ENCODE peak calls at places on chromosomes 12 and 14, in five cellular contexts. One of them, this sample, is unnamed.

GRCh38 chr12:51687142-51687935 is 96.3 kb downstream of the SCN8A start:
- DNase-seq in GM12892: no peak
- DNase-seq in ovary: no peak
- DNase-seq in testis: no peak
- DNase-seq in stomach: no peak
- DNase-seq in this sample: no peak

GRCh38 chr14:70350078-70350477 is 9.4 kb downstream of the COX16 start:
- DNase-seq in stomach: no peak
- DNase-seq in testis: peak
- DNase-seq in ovary: no peak
- DNase-seq in GM12892: no peak
- DNase-seq in this sample: no peak

GRCh38 chr14:101737414-101738367 is 23.8 kb upstream of the PPP2R5C start:
- DNase-seq in GM12892: no peak
- DNase-seq in stomach: no peak
- DNase-seq in testis: no peak
- DNase-seq in ovary: no peak
- DNase-seq in this sample: no peak

GRCh38 chr12:52636592-52637258 is 15.3 kb downstream of the KRT2 start:
- DNase-seq in stomach: no peak
- DNase-seq in ovary: no peak
- DNase-seq in testis: no peak
- DNase-seq in GM12892: no peak
- DNase-seq in this sample: no peak

GRCh38 chr12:49345048-49345839 is 1.4 kb upstream of the DNAJC22 start:
- DNase-seq in ovary: peak
- DNase-seq in GM12892: no peak
- DNase-seq in stomach: peak
- DNase-seq in testis: peak
- DNase-seq in this sample: no peak

GRCh38 chr12:116687888-116688287 is 50.0 kb downstream of the SPRING1 start:
- DNase-seq in GM12892: no peak
- DNase-seq in ovary: no peak
- DNase-seq in stomach: no peak
- DNase-seq in testis: peak
- DNase-seq in this sample: peak

GRCh38 chr12:96986883-96987523 is 79.9 kb downstream of the NEDD1 start:
- DNase-seq in ovary: no peak
- DNase-seq in GM12892: no peak
- DNase-seq in stomach: no peak
- DNase-seq in testis: no peak
- DNase-seq in this sample: peak

GRCh38 chr14:96098999-96099335 is 59.8 kb downstream of the C14orf132 start:
- DNase-seq in GM12892: no peak
- DNase-seq in testis: no peak
- DNase-seq in stomach: no peak
- DNase-seq in ovary: no peak
- DNase-seq in this sample: no peak

GRCh38 chr12:40632171-40632570 is 60.1 kb upstream of the CNTN1 start:
- DNase-seq in GM12892: no peak
- DNase-seq in ovary: no peak
- DNase-seq in testis: no peak
- DNase-seq in stomach: no peak
- DNase-seq in this sample: no peak

GRCh38 chr14:25237845-25238244 is 187.9 kb upstream of the STXBP6 start:
- DNase-seq in stomach: no peak
- DNase-seq in ovary: no peak
- DNase-seq in testis: peak
- DNase-seq in GM12892: no peak
- DNase-seq in this sample: no peak

GRCh38 chr12:109626378-109627115 is 53.0 kb downstream of the MVK start:
- DNase-seq in GM12892: no peak
- DNase-seq in testis: no peak
- DNase-seq in stomach: no peak
- DNase-seq in ovary: no peak
- DNase-seq in this sample: no peak

GRCh38 chr12:109331546-109331945 is 16.2 kb upstream of the MYO1H start:
- DNase-seq in stomach: no peak
- DNase-seq in testis: no peak
- DNase-seq in GM12892: no peak
- DNase-seq in ovary: no peak
- DNase-seq in this sample: no peak

GRCh38 chr12:127811988-127812387 is 455.0 kb upstream of the TMEM132C start:
- DNase-seq in GM12892: no peak
- DNase-seq in ovary: no peak
- DNase-seq in stomach: no peak
- DNase-seq in testis: no peak
- DNase-seq in this sample: peak

GRCh38 chr14:35898217-35898775 is 72.2 kb downstream of the BRMS1L start:
- DNase-seq in ovary: no peak
- DNase-seq in stomach: no peak
- DNase-seq in GM12892: no peak
- DNase-seq in testis: no peak
- DNase-seq in this sample: no peak

GRCh38 chr14:104184911-104185499 is 46.6 kb downstream of the KIF26A start:
- DNase-seq in stomach: no peak
- DNase-seq in ovary: no peak
- DNase-seq in testis: no peak
- DNase-seq in GM12892: no peak
- DNase-seq in this sample: peak

GRCh38 chr12:47216150-47216677 is 136.5 kb upstream of the AMIGO2 start:
- DNase-seq in GM12892: no peak
- DNase-seq in stomach: no peak
- DNase-seq in testis: no peak
- DNase-seq in ovary: no peak
- DNase-seq in this sample: no peak

GRCh38 chr14:96198430-96199133 is 6.1 kb upstream of the BDKRB2 start:
- DNase-seq in ovary: no peak
- DNase-seq in GM12892: no peak
- DNase-seq in testis: no peak
- DNase-seq in stomach: no peak
- DNase-seq in this sample: peak

GRCh38 chr14:105911006-105911847 is 384.8 kb downstream of the TMEM121 start:
- DNase-seq in ovary: no peak
- DNase-seq in testis: no peak
- DNase-seq in stomach: no peak
- DNase-seq in GM12892: no peak
- DNase-seq in this sample: no peak

GRCh38 chr12:106079148-106079738 is 59.5 kb downstream of the NUAK1 start:
- DNase-seq in GM12892: no peak
- DNase-seq in ovary: no peak
- DNase-seq in testis: no peak
- DNase-seq in stomach: no peak
- DNase-seq in this sample: no peak

GRCh38 chr14:65237023-65237814 is 134.9 kb upstream of the MAX start:
- DNase-seq in stomach: no peak
- DNase-seq in testis: no peak
- DNase-seq in ovary: no peak
- DNase-seq in GM12892: no peak
- DNase-seq in this sample: no peak

GRCh38 chr14:75427126-75427481 is 718 bp upstream of the JDP2 start:
- DNase-seq in GM12892: no peak
- DNase-seq in testis: no peak
- DNase-seq in ovary: no peak
- DNase-seq in stomach: no peak
- DNase-seq in this sample: no peak

GRCh38 chr12:17334784-17335183 is 728.8 kb upstream of the LMO3 start:
- DNase-seq in stomach: no peak
- DNase-seq in testis: no peak
- DNase-seq in ovary: no peak
- DNase-seq in GM12892: no peak
- DNase-seq in this sample: no peak

GRCh38 chr12:115794659-115795081 is 482.8 kb downstream of the MED13L start:
- DNase-seq in GM12892: no peak
- DNase-seq in ovary: no peak
- DNase-seq in stomach: no peak
- DNase-seq in testis: no peak
- DNase-seq in this sample: no peak

GRCh38 chr14:71713061-71713850 is 219.0 kb upstream of the RGS6 start:
- DNase-seq in ovary: no peak
- DNase-seq in testis: no peak
- DNase-seq in GM12892: no peak
- DNase-seq in stomach: no peak
- DNase-seq in this sample: no peak

GRCh38 chr12:133080619-133081407 is at the start of gene ZNF140:
- DNase-seq in testis: peak
- DNase-seq in ovary: peak
- DNase-seq in stomach: peak
- DNase-seq in GM12892: peak
- DNase-seq in this sample: peak
- TF ChIP-seq POLR2A in testis: peak
- TF ChIP-seq POLR2A in ovary: peak
- TF ChIP-seq POLR2A in stomach: no peak
- TF ChIP-seq POLR2A in GM12892: peak
- TF ChIP-seq POLR2A in this sample: peak

GRCh38 chr12:65823481-65824313 is 586 bp upstream of the HMGA2 start:
- DNase-seq in ovary: peak
- DNase-seq in GM12892: peak
- DNase-seq in testis: peak
- DNase-seq in stomach: peak
- DNase-seq in this sample: peak
- TF ChIP-seq POLR2A in ovary: no peak
- TF ChIP-seq POLR2A in GM12892: no peak
- TF ChIP-seq POLR2A in testis: no peak
- TF ChIP-seq POLR2A in stomach: no peak
- TF ChIP-seq POLR2A in this sample: no peak

GRCh38 chr12:112468041-112468440 is 49.3 kb downstream of the PTPN11 start:
- DNase-seq in stomach: no peak
- DNase-seq in testis: no peak
- DNase-seq in ovary: no peak
- DNase-seq in GM12892: no peak
- DNase-seq in this sample: no peak

GRCh38 chr12:112466835-112467234 is 48.1 kb downstream of the PTPN11 start:
- DNase-seq in stomach: no peak
- DNase-seq in GM12892: no peak
- DNase-seq in ovary: no peak
- DNase-seq in testis: no peak
- DNase-seq in this sample: no peak

GRCh38 chr12:112463478-112463877 is 44.7 kb downstream of the PTPN11 start:
- DNase-seq in GM12892: no peak
- DNase-seq in stomach: no peak
- DNase-seq in testis: no peak
- DNase-seq in ovary: no peak
- DNase-seq in this sample: no peak

GRCh38 chr12:112464605-112465004 is 45.9 kb downstream of the PTPN11 start:
- DNase-seq in testis: no peak
- DNase-seq in stomach: no peak
- DNase-seq in GM12892: no peak
- DNase-seq in ovary: no peak
- DNase-seq in this sample: no peak

GRCh38 chr12:112466011-112466422 is 47.3 kb downstream of the PTPN11 start:
- DNase-seq in testis: no peak
- DNase-seq in ovary: no peak
- DNase-seq in stomach: peak
- DNase-seq in GM12892: no peak
- DNase-seq in this sample: no peak
- TF ChIP-seq POLR2A in testis: no peak
- TF ChIP-seq POLR2A in ovary: no peak
- TF ChIP-seq POLR2A in stomach: no peak
- TF ChIP-seq POLR2A in GM12892: no peak
- TF ChIP-seq POLR2A in this sample: no peak

GRCh38 chr12:54413284-54414190 is 5.5 kb downstream of the ITGA5 start:
- DNase-seq in testis: no peak
- DNase-seq in stomach: peak
- DNase-seq in GM12892: no peak
- DNase-seq in ovary: no peak
- DNase-seq in this sample: no peak
- TF ChIP-seq POLR2A in testis: no peak
- TF ChIP-seq POLR2A in stomach: no peak
- TF ChIP-seq POLR2A in GM12892: no peak
- TF ChIP-seq POLR2A in ovary: no peak
- TF ChIP-seq POLR2A in this sample: no peak

GRCh38 chr14:55153951-55154350 is 24.9 kb downstream of the LGALS3 start:
- DNase-seq in testis: no peak
- DNase-seq in stomach: no peak
- DNase-seq in GM12892: no peak
- DNase-seq in ovary: no peak
- DNase-seq in this sample: no peak
- TF ChIP-seq POLR2A in testis: no peak
- TF ChIP-seq POLR2A in stomach: no peak
- TF ChIP-seq POLR2A in GM12892: no peak
- TF ChIP-seq POLR2A in ovary: no peak
- TF ChIP-seq POLR2A in this sample: no peak

GRCh38 chr12:6614513-6615177 is 7.5 kb upstream of the CHD4 start:
- DNase-seq in testis: no peak
- DNase-seq in ovary: no peak
- DNase-seq in GM12892: no peak
- DNase-seq in stomach: no peak
- DNase-seq in this sample: no peak

GRCh38 chr12:6612652-6613014 is 5.5 kb upstream of the CHD4 start:
- DNase-seq in testis: no peak
- DNase-seq in ovary: no peak
- DNase-seq in stomach: no peak
- DNase-seq in GM12892: no peak
- DNase-seq in this sample: no peak

GRCh38 chr12:6613015-6613775 is 6.0 kb upstream of the CHD4 start:
- DNase-seq in ovary: peak
- DNase-seq in testis: peak
- DNase-seq in stomach: peak
- DNase-seq in GM12892: peak
- DNase-seq in this sample: peak

GRCh38 chr12:6612247-6612646 is 5.1 kb upstream of the CHD4 start:
- DNase-seq in testis: no peak
- DNase-seq in stomach: no peak
- DNase-seq in GM12892: no peak
- DNase-seq in ovary: no peak
- DNase-seq in this sample: no peak

GRCh38 chr12:6613776-6614512 is 6.8 kb upstream of the CHD4 start:
- DNase-seq in testis: peak
- DNase-seq in GM12892: peak
- DNase-seq in stomach: peak
- DNase-seq in ovary: peak
- DNase-seq in this sample: peak
- TF ChIP-seq POLR2A in testis: no peak
- TF ChIP-seq POLR2A in GM12892: peak
- TF ChIP-seq POLR2A in stomach: no peak
- TF ChIP-seq POLR2A in ovary: no peak
- TF ChIP-seq POLR2A in this sample: peak